ENCODE peak calls at places on chromosomes 3 and 15, in six cellular contexts. F is GM13977; X is activated T-helper 9 cell treated with anti-CD3 and anti-CD28 coated beads, Interleukin-2, amount 50 U/mL, for 16 hours; L is KG1; B is lower leg skin; S is stimulated activated naive CD8-positive, alpha-beta T cell treated with anti-CD3 and anti-CD28 coated beads, Interleukin-15, amount 100 ng/mL, for 72 hours. M is an unnamed sample.

GRCh38 chr3:166177130-166177529 is 339.9 kb upstream of the BCHE start:
- DNase-seq in B (no peak), S (no peak), L (no peak), X (no peak), F (no peak), M (no peak)

GRCh38 chr3:84110787-84111186 is 848.0 kb upstream of the CADM2 start:
- DNase-seq in S (no peak), X (no peak), B (no peak), L (no peak), F (no peak), M (no peak)

GRCh38 chr3:72465853-72466252 is 382.4 kb downstream of the SHQ1 start:
- DNase-seq in S (no peak), F (no peak), L (no peak), B (no peak), X (no peak), M (no peak)

GRCh38 chr3:5084224-5084623 is 37.9 kb upstream of the ARL8B start:
- DNase-seq in X (no peak), B (no peak), F (no peak), S (no peak), L (no peak), M (no peak)

GRCh38 chr3:44983413-44984040 is 7.5 kb downstream of the EXOSC7 start:
- DNase-seq in X (no peak), S (no peak), B (no peak), F (no peak), L (no peak), M (no peak)

GRCh38 chr3:168220609-168221008 is 124.9 kb upstream of the GOLIM4 start:
- DNase-seq in S (no peak), L (no peak), B (no peak), F (no peak), X (no peak), M (no peak)

GRCh38 chr15:62758126-62758951 is 284.2 kb upstream of the TPM1 start:
- DNase-seq in L (no peak), F (no peak), S (no peak), X (no peak), B (peak; percentile 73), M (peak; percentile 32)

GRCh38 chr15:100572362-100572983 is 29.5 kb downstream of the LINS1 start:
- DNase-seq in F (no peak), S (no peak), B (no peak), L (no peak), X (no peak), M (no peak)

GRCh38 chr3:125322166-125322565 is 53.0 kb downstream of the ZNF148 start:
- DNase-seq in S (no peak), L (no peak), X (no peak), F (no peak), B (peak; percentile 16), M (no peak)

GRCh38 chr15:31442203-31443090 is 115.8 kb downstream of the KLF13 start:
- DNase-seq in S (no peak), F (no peak), X (no peak), L (no peak), B (peak; percentile 74), M (no peak)